ENCODE peak calls at places on chromosomes 12 and 14, in nine cellular contexts. M is lung; H is IMR-90; U is effector memory CD4-positive, alpha-beta T cell; X is ovary; P is neuronal stem cell; N is heart left ventricle; D is body of pancreas; Y is aorta. S is an unnamed sample.

GRCh38 chr12:126482238-126482889 is 1417.1 kb downstream of the AACS start:
- DNase-seq in M (no peak), H (no peak), U (no peak), X (no peak), P (no peak), N (no peak), D (no peak), Y (no peak), S (no peak)

GRCh38 chr12:39435531-39435930 is 7.4 kb downstream of the KIF21A start:
- DNase-seq in M (no peak), H (no peak), U (no peak), X (no peak), P (no peak), N (no peak), D (no peak), Y (no peak), S (no peak)

GRCh38 chr14:77037886-77038511 is 9.5 kb upstream of the IRF2BPL start:
- DNase-seq in M (no peak), H (no peak), U (peak; percentile 55), X (no peak), P (no peak), N (peak; percentile 39), D (no peak), Y (peak; percentile 81), S (peak; percentile 47)

GRCh38 chr14:87049886-87050820 is 942.8 kb downstream of the GALC start:
- DNase-seq in M (no peak), H (peak; percentile 47), U (no peak), X (no peak), P (no peak), N (no peak), D (peak; percentile 68), Y (no peak), S (peak; percentile 40)

GRCh38 chr14:67919259-67919658 is 99.7 kb downstream of the RAD51B start:
- DNase-seq in M (no peak), H (peak; percentile 21), U (no peak), X (no peak), P (no peak), N (no peak), D (no peak), Y (no peak), S (peak; percentile 56)

GRCh38 chr14:99850705-99851104 is 57.5 kb downstream of the EML1 start:
- DNase-seq in M (no peak), H (peak; percentile 16), U (no peak), X (no peak), P (no peak), N (no peak), D (no peak), Y (no peak), S (peak; percentile 31)

GRCh38 chr12:19530631-19531020 is 91.3 kb downstream of the AEBP2 start:
- DNase-seq in M (no peak), H (peak; percentile 17), U (no peak), X (no peak), P (no peak), N (no peak), D (no peak), Y (no peak), S (peak; percentile 43)

GRCh38 chr14:55412686-55413085 is 1.1 kb upstream of the ATG14 start:
- DNase-seq in M (no peak), H (no peak), U (no peak), X (no peak), P (no peak), N (no peak), D (no peak), Y (no peak), S (no peak)

GRCh38 chr14:85824526-85824925 is 294.6 kb downstream of the FLRT2 start:
- DNase-seq in M (no peak), H (no peak), U (no peak), X (no peak), P (peak; percentile 6), N (no peak), D (no peak), Y (no peak), S (no peak)

GRCh38 chr14:77607741-77608302 is 8.6 kb downstream of the SPTLC2 start:
- DNase-seq in M (no peak), H (no peak), U (no peak), X (no peak), P (no peak), N (no peak), D (no peak), Y (no peak), S (no peak)

GRCh38 chr12:79546461-79547043 is 144.2 kb downstream of the PAWR start:
- DNase-seq in M (no peak), H (no peak), U (no peak), X (no peak), P (no peak), N (no peak), D (no peak), Y (no peak), S (no peak)

GRCh38 chr14:90810808-90811207 is 5.4 kb downstream of the TTC7B start:
- DNase-seq in M (no peak), H (no peak), U (no peak), X (no peak), P (no peak), N (no peak), D (no peak), Y (no peak), S (no peak)

GRCh38 chr12:50363141-50363540 is 33.3 kb downstream of the FAM186A start:
- DNase-seq in M (no peak), H (no peak), U (no peak), X (no peak), P (no peak), N (no peak), D (no peak), Y (no peak), S (no peak)

GRCh38 chr12:74538491-74539258 is 1.0 kb downstream of the ATXN7L3B start:
- DNase-seq in M (no peak), H (no peak), U (peak; percentile 21), X (no peak), P (no peak), N (no peak), D (peak; percentile 26), Y (no peak), S (peak; percentile 8)

GRCh38 chr12:110744697-110745264 is 2.1 kb upstream of the PPP1CC start:
- DNase-seq in M (no peak), H (no peak), U (no peak), X (no peak), P (no peak), N (no peak), D (peak; percentile 34), Y (peak; percentile 33), S (no peak)

GRCh38 chr14:28609228-28609828 is 157.3 kb upstream of the FOXG1 start:
- DNase-seq in M (no peak), H (peak; percentile 1), U (no peak), X (peak; percentile 22), P (peak; percentile 73), N (no peak), D (peak; percentile 67), Y (no peak), S (peak; percentile 78)

GRCh38 chr12:42564540-42564939 is 25.0 kb downstream of the PRICKLE1 start:
- DNase-seq in M (no peak), H (peak; percentile 77), U (no peak), X (no peak), P (no peak), N (no peak), D (no peak), Y (no peak), S (no peak)

GRCh38 chr12:31736472-31736871 is 7.7 kb upstream of the AMN1 start:
- DNase-seq in M (no peak), H (peak; percentile 89), U (peak; percentile 59), X (no peak), P (no peak), N (no peak), D (no peak), Y (no peak), S (no peak)

GRCh38 chr14:101223147-101223546 is 319.6 kb upstream of the RTL1 start:
- DNase-seq in M (no peak), H (no peak), U (no peak), X (no peak), P (peak; percentile 70), N (no peak), D (no peak), Y (peak; percentile 13), S (no peak)

GRCh38 chr12:9906888-9907287 is 25.3 kb downstream of the CLEC2A start:
- DNase-seq in M (no peak), H (no peak), U (peak; percentile 7), X (no peak), P (no peak), N (no peak), D (no peak), Y (no peak), S (no peak)

GRCh38 chr12:130016986-130017385 is 113.2 kb upstream of the TMEM132D start:
- DNase-seq in M (no peak), H (no peak), U (no peak), X (no peak), P (no peak), N (no peak), D (no peak), Y (no peak), S (no peak)
- H3K27me3 ChIP-seq in M (peaks cover 6% of the 10 kb centered on the region), H (no peaks in the 10 kb centered on the region), U (no peaks in the 10 kb centered on the region), X (no peaks in the 10 kb centered on the region), P (peaks cover 5% of the 10 kb centered on the region), N (no peaks in the 10 kb centered on the region), D (no peaks in the 10 kb centered on the region), Y (no peaks in the 10 kb centered on the region), S (peaks cover 29% of the 10 kb centered on the region)

DNA sequence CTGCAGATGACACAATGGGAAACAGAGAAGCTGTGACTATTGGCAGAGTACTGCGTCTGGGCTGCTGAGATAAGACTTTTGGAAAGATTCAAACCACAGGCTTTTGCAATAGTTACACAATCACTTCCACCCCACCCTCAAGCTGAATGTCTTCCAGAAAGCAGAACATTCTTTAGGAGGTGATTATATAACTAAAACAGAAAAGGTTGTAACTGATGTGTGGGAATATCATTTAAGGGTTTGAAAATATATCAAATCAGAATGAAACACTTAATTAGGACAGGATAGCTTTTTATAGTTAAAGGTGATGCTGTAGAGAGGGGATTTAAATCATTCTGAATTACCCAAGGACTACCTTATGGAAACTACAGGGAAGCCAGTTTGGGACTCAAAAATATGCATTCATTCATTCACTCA is 75.2 kb upstream of the TMPO start:
- DNase-seq in M (peak; percentile 74), H (peak; percentile 95), U (no peak), X (peak; percentile 60), P (no peak), N (peak; percentile 78), D (peak; percentile 89), Y (no peak), S (peak; percentile 99)
- H3K4me3 ChIP-seq in M (no peak overlapping the region), H (no peak overlapping the region), U (no peak overlapping the region), X (no peak overlapping the region), P (no peak overlapping the region), N (no peak overlapping the region), D (no peak overlapping the region), Y (no peak overlapping the region), S (no peak overlapping the region)

GRCh38 chr14:63800651-63801385 is 52.0 kb upstream of the SYNE2 start:
- DNase-seq in M (no peak), H (no peak), U (no peak), X (no peak), P (no peak), N (no peak), D (no peak), Y (no peak), S (no peak)
- H3K27me3 ChIP-seq in M (no peaks in the 10 kb centered on the region), H (peaks cover 2% of the 10 kb centered on the region), U (no peaks in the 10 kb centered on the region), X (no peaks in the 10 kb centered on the region), P (no peaks in the 10 kb centered on the region), N (no peaks in the 10 kb centered on the region), D (no peaks in the 10 kb centered on the region), Y (no peaks in the 10 kb centered on the region), S (no peaks in the 10 kb centered on the region)

DNA sequence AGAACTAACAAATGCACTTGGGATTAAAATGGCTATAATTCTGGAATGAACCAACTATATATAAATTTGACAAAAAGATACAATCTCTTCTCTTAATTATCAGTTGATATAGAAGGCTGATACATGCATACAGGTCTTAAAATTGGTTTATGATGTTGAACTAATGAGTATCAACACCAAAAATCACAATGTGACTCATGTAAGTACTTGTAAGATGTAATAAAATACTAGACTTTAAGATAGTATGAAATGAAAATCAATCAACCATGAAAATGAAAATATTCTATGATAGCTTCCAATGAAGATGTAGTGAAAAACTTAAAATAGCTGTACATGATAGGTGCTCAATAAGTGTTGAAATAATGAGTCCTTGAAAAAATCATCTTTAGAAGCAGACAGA is 116.6 kb upstream of the SOX5 start:
- DNase-seq in M (no peak), H (no peak), U (no peak), X (no peak), P (no peak), N (no peak), D (no peak), Y (no peak), S (no peak)
- H3K4me3 ChIP-seq in M (no peak overlapping the region), H (no peak overlapping the region), U (no peak overlapping the region), X (no peak overlapping the region), P (no peak overlapping the region), N (no peak overlapping the region), D (no peak overlapping the region), Y (no peak overlapping the region), S (no peak overlapping the region)

S was measured in cardiac muscle cell.